ENCODE peak calls at places on chromosomes 1 and 21, in ten cellular contexts. One of them, this sample, is unnamed.

GRCh38 chr1:115748396-115749130 is 20.0 kb downstream of the CASQ2 start:
- DNase-seq in mesendoderm: peak
- DNase-seq in retina: no peak
- DNase-seq in GDM1: no peak
- DNase-seq in EH: peak
- DNase-seq in A172: peak
- DNase-seq in mammary epithelial cell: peak
- DNase-seq in activated CD8-positive, alpha-beta memory T cell treated with anti-CD3 and anti-CD28 coated beads for 4 hours: no peak
- DNase-seq in mucosa of descending colon: no peak
- DNase-seq in astrocyte of the cerebellum: no peak
- DNase-seq in this sample: no peak

GRCh38 chr1:172145231-172145651 is 275.2 kb upstream of the C1orf105 start:
- DNase-seq in mesendoderm: no peak
- DNase-seq in retina: no peak
- DNase-seq in GDM1: no peak
- DNase-seq in EH: peak
- DNase-seq in A172: peak
- DNase-seq in mammary epithelial cell: no peak
- DNase-seq in activated CD8-positive, alpha-beta memory T cell treated with anti-CD3 and anti-CD28 coated beads for 4 hours: no peak
- DNase-seq in mucosa of descending colon: no peak
- DNase-seq in astrocyte of the cerebellum: peak
- DNase-seq in this sample: no peak

GRCh38 chr21:44261191-44261631 is 486 bp downstream of the DNMT3L start:
- DNase-seq in mesendoderm: no peak
- DNase-seq in retina: no peak
- DNase-seq in GDM1: no peak
- DNase-seq in EH: no peak
- DNase-seq in A172: no peak
- DNase-seq in mammary epithelial cell: no peak
- DNase-seq in activated CD8-positive, alpha-beta memory T cell treated with anti-CD3 and anti-CD28 coated beads for 4 hours: no peak
- DNase-seq in mucosa of descending colon: peak
- DNase-seq in astrocyte of the cerebellum: no peak
- DNase-seq in this sample: no peak

GRCh38 chr1:212452323-212453155 is 19.8 kb downstream of the NENF start:
- DNase-seq in mesendoderm: no peak
- DNase-seq in retina: no peak
- DNase-seq in GDM1: no peak
- DNase-seq in EH: peak
- DNase-seq in A172: peak
- DNase-seq in mammary epithelial cell: no peak
- DNase-seq in activated CD8-positive, alpha-beta memory T cell treated with anti-CD3 and anti-CD28 coated beads for 4 hours: no peak
- DNase-seq in mucosa of descending colon: no peak
- DNase-seq in astrocyte of the cerebellum: peak
- DNase-seq in this sample: no peak

GRCh38 chr1:13707211-13707610 is 7.2 kb downstream of the PRDM2 start:
- DNase-seq in mesendoderm: no peak
- DNase-seq in retina: no peak
- DNase-seq in GDM1: no peak
- DNase-seq in EH: peak
- DNase-seq in A172: no peak
- DNase-seq in mammary epithelial cell: no peak
- DNase-seq in activated CD8-positive, alpha-beta memory T cell treated with anti-CD3 and anti-CD28 coated beads for 4 hours: no peak
- DNase-seq in mucosa of descending colon: no peak
- DNase-seq in astrocyte of the cerebellum: no peak
- DNase-seq in this sample: no peak

GRCh38 chr21:43269461-43269860 is 100.7 kb downstream of the CRYAA start:
- DNase-seq in mesendoderm: peak
- DNase-seq in retina: no peak
- DNase-seq in GDM1: no peak
- DNase-seq in EH: no peak
- DNase-seq in A172: no peak
- DNase-seq in mammary epithelial cell: no peak
- DNase-seq in activated CD8-positive, alpha-beta memory T cell treated with anti-CD3 and anti-CD28 coated beads for 4 hours: no peak
- DNase-seq in mucosa of descending colon: peak
- DNase-seq in astrocyte of the cerebellum: no peak
- DNase-seq in this sample: no peak

GRCh38 chr1:116987256-116987555 is 14.4 kb upstream of the CD101 start:
- DNase-seq in mesendoderm: no peak
- DNase-seq in retina: no peak
- DNase-seq in GDM1: no peak
- DNase-seq in EH: no peak
- DNase-seq in A172: no peak
- DNase-seq in mammary epithelial cell: no peak
- DNase-seq in activated CD8-positive, alpha-beta memory T cell treated with anti-CD3 and anti-CD28 coated beads for 4 hours: peak
- DNase-seq in mucosa of descending colon: peak
- DNase-seq in astrocyte of the cerebellum: no peak
- DNase-seq in this sample: no peak

GRCh38 chr1:195327361-195327760 is 1280.9 kb downstream of the KCNT2 start:
- DNase-seq in mesendoderm: no peak
- DNase-seq in retina: no peak
- DNase-seq in GDM1: no peak
- DNase-seq in EH: no peak
- DNase-seq in A172: no peak
- DNase-seq in mammary epithelial cell: no peak
- DNase-seq in activated CD8-positive, alpha-beta memory T cell treated with anti-CD3 and anti-CD28 coated beads for 4 hours: no peak
- DNase-seq in mucosa of descending colon: no peak
- DNase-seq in astrocyte of the cerebellum: no peak
- DNase-seq in this sample: no peak

GRCh38 chr1:53088616-53089300 is 26.7 kb downstream of the PODN start:
- DNase-seq in mesendoderm: no peak
- DNase-seq in retina: no peak
- DNase-seq in GDM1: no peak
- DNase-seq in EH: no peak
- DNase-seq in A172: no peak
- DNase-seq in mammary epithelial cell: no peak
- DNase-seq in activated CD8-positive, alpha-beta memory T cell treated with anti-CD3 and anti-CD28 coated beads for 4 hours: no peak
- DNase-seq in mucosa of descending colon: no peak
- DNase-seq in astrocyte of the cerebellum: no peak
- DNase-seq in this sample: no peak

GRCh38 chr21:15141236-15141970 is 76.6 kb upstream of the NRIP1 start:
- DNase-seq in mesendoderm: no peak
- DNase-seq in retina: no peak
- DNase-seq in GDM1: peak
- DNase-seq in EH: no peak
- DNase-seq in A172: no peak
- DNase-seq in mammary epithelial cell: no peak
- DNase-seq in activated CD8-positive, alpha-beta memory T cell treated with anti-CD3 and anti-CD28 coated beads for 4 hours: no peak
- DNase-seq in mucosa of descending colon: peak
- DNase-seq in astrocyte of the cerebellum: no peak
- DNase-seq in this sample: no peak

GRCh38 chr1:175221548-175222175 is 29.1 kb upstream of the KIAA0040 start:
- DNase-seq in mesendoderm: peak
- DNase-seq in retina: no peak
- DNase-seq in GDM1: no peak
- DNase-seq in EH: peak
- DNase-seq in A172: peak
- DNase-seq in mammary epithelial cell: peak
- DNase-seq in activated CD8-positive, alpha-beta memory T cell treated with anti-CD3 and anti-CD28 coated beads for 4 hours: no peak
- DNase-seq in mucosa of descending colon: no peak
- DNase-seq in astrocyte of the cerebellum: no peak
- DNase-seq in this sample: no peak

GRCh38 chr1:180230791-180231505 is 884 bp downstream of the LHX4 start:
- DNase-seq in mesendoderm: peak
- DNase-seq in retina: peak
- DNase-seq in GDM1: no peak
- DNase-seq in EH: peak
- DNase-seq in A172: peak
- DNase-seq in mammary epithelial cell: peak
- DNase-seq in activated CD8-positive, alpha-beta memory T cell treated with anti-CD3 and anti-CD28 coated beads for 4 hours: no peak
- DNase-seq in mucosa of descending colon: no peak
- DNase-seq in astrocyte of the cerebellum: no peak
- DNase-seq in this sample: no peak

GRCh38 chr1:77889671-77890070 is 1.2 kb downstream of the NEXN start:
- DNase-seq in mesendoderm: peak
- DNase-seq in retina: no peak
- DNase-seq in GDM1: no peak
- DNase-seq in EH: peak
- DNase-seq in A172: peak
- DNase-seq in mammary epithelial cell: peak
- DNase-seq in activated CD8-positive, alpha-beta memory T cell treated with anti-CD3 and anti-CD28 coated beads for 4 hours: no peak
- DNase-seq in mucosa of descending colon: no peak
- DNase-seq in astrocyte of the cerebellum: peak
- DNase-seq in this sample: no peak

GRCh38 chr1:43067856-43068751 is 104.0 kb downstream of the EBNA1BP2 start:
- DNase-seq in mesendoderm: no peak
- DNase-seq in retina: peak
- DNase-seq in GDM1: no peak
- DNase-seq in EH: no peak
- DNase-seq in A172: no peak
- DNase-seq in mammary epithelial cell: no peak
- DNase-seq in activated CD8-positive, alpha-beta memory T cell treated with anti-CD3 and anti-CD28 coated beads for 4 hours: no peak
- DNase-seq in mucosa of descending colon: no peak
- DNase-seq in astrocyte of the cerebellum: no peak
- DNase-seq in this sample: peak

GRCh38 chr1:205225901-205226765 is 1.6 kb upstream of the TMCC2 start:
- DNase-seq in mesendoderm: no peak
- DNase-seq in retina: no peak
- DNase-seq in GDM1: no peak
- DNase-seq in EH: peak
- DNase-seq in A172: no peak
- DNase-seq in mammary epithelial cell: peak
- DNase-seq in activated CD8-positive, alpha-beta memory T cell treated with anti-CD3 and anti-CD28 coated beads for 4 hours: no peak
- DNase-seq in mucosa of descending colon: no peak
- DNase-seq in astrocyte of the cerebellum: no peak
- DNase-seq in this sample: no peak

GRCh38 chr1:51504806-51505525 is 14.1 kb downstream of the EPS15 start:
- DNase-seq in mesendoderm: no peak
- DNase-seq in retina: no peak
- DNase-seq in GDM1: no peak
- DNase-seq in EH: no peak
- DNase-seq in A172: no peak
- DNase-seq in mammary epithelial cell: no peak
- DNase-seq in activated CD8-positive, alpha-beta memory T cell treated with anti-CD3 and anti-CD28 coated beads for 4 hours: no peak
- DNase-seq in mucosa of descending colon: no peak
- DNase-seq in astrocyte of the cerebellum: no peak
- DNase-seq in this sample: no peak

GRCh38 chr1:235326719-235327558 is 1.0 kb downstream of the ARID4B start:
- DNase-seq in mesendoderm: peak
- DNase-seq in retina: peak
- DNase-seq in GDM1: no peak
- DNase-seq in EH: peak
- DNase-seq in A172: peak
- DNase-seq in mammary epithelial cell: peak
- DNase-seq in activated CD8-positive, alpha-beta memory T cell treated with anti-CD3 and anti-CD28 coated beads for 4 hours: peak
- DNase-seq in mucosa of descending colon: peak
- DNase-seq in astrocyte of the cerebellum: no peak
- DNase-seq in this sample: peak

GRCh38 chr1:237832803-237833202 is 57.9 kb downstream of the ZP4 start:
- DNase-seq in mesendoderm: peak
- DNase-seq in retina: no peak
- DNase-seq in GDM1: no peak
- DNase-seq in EH: no peak
- DNase-seq in A172: no peak
- DNase-seq in mammary epithelial cell: no peak
- DNase-seq in activated CD8-positive, alpha-beta memory T cell treated with anti-CD3 and anti-CD28 coated beads for 4 hours: no peak
- DNase-seq in mucosa of descending colon: no peak
- DNase-seq in astrocyte of the cerebellum: no peak
- DNase-seq in this sample: no peak

GRCh38 chr1:152743371-152744145 is 14.3 kb upstream of the KPRP start:
- DNase-seq in mesendoderm: no peak
- DNase-seq in retina: no peak
- DNase-seq in GDM1: no peak
- DNase-seq in EH: no peak
- DNase-seq in A172: no peak
- DNase-seq in mammary epithelial cell: peak
- DNase-seq in activated CD8-positive, alpha-beta memory T cell treated with anti-CD3 and anti-CD28 coated beads for 4 hours: no peak
- DNase-seq in mucosa of descending colon: no peak
- DNase-seq in astrocyte of the cerebellum: no peak
- DNase-seq in this sample: no peak

GRCh38 chr1:149888999-149889289 is 10.4 kb upstream of the BOLA1 start:
- DNase-seq in mesendoderm: no peak
- DNase-seq in retina: no peak
- DNase-seq in GDM1: no peak
- DNase-seq in EH: peak
- DNase-seq in A172: peak
- DNase-seq in mammary epithelial cell: peak
- DNase-seq in activated CD8-positive, alpha-beta memory T cell treated with anti-CD3 and anti-CD28 coated beads for 4 hours: no peak
- DNase-seq in mucosa of descending colon: no peak
- DNase-seq in astrocyte of the cerebellum: no peak
- DNase-seq in this sample: no peak

GRCh38 chr1:244236101-244236500 is 185.0 kb downstream of the ZBTB18 start:
- DNase-seq in mesendoderm: no peak
- DNase-seq in retina: no peak
- DNase-seq in GDM1: no peak
- DNase-seq in EH: peak
- DNase-seq in A172: no peak
- DNase-seq in mammary epithelial cell: no peak
- DNase-seq in activated CD8-positive, alpha-beta memory T cell treated with anti-CD3 and anti-CD28 coated beads for 4 hours: no peak
- DNase-seq in mucosa of descending colon: no peak
- DNase-seq in astrocyte of the cerebellum: no peak
- DNase-seq in this sample: no peak

GRCh38 chr1:167936930-167937708 is at the start of gene MPC2:
- DNase-seq in mesendoderm: peak
- DNase-seq in retina: peak
- DNase-seq in GDM1: peak
- DNase-seq in EH: peak
- DNase-seq in A172: peak
- DNase-seq in mammary epithelial cell: peak
- DNase-seq in activated CD8-positive, alpha-beta memory T cell treated with anti-CD3 and anti-CD28 coated beads for 4 hours: peak
- DNase-seq in mucosa of descending colon: peak
- DNase-seq in astrocyte of the cerebellum: peak
- DNase-seq in this sample: peak

GRCh38 chr1:99146129-99146848 is 118.0 kb upstream of the PLPPR4 start:
- DNase-seq in mesendoderm: no peak
- DNase-seq in retina: no peak
- DNase-seq in GDM1: no peak
- DNase-seq in EH: no peak
- DNase-seq in A172: peak
- DNase-seq in mammary epithelial cell: no peak
- DNase-seq in activated CD8-positive, alpha-beta memory T cell treated with anti-CD3 and anti-CD28 coated beads for 4 hours: no peak
- DNase-seq in mucosa of descending colon: no peak
- DNase-seq in astrocyte of the cerebellum: no peak
- DNase-seq in this sample: no peak

GRCh38 chr1:230285351-230285750 is 140.8 kb downstream of the PGBD5 start:
- DNase-seq in mesendoderm: no peak
- DNase-seq in retina: no peak
- DNase-seq in GDM1: no peak
- DNase-seq in EH: no peak
- DNase-seq in A172: no peak
- DNase-seq in mammary epithelial cell: no peak
- DNase-seq in activated CD8-positive, alpha-beta memory T cell treated with anti-CD3 and anti-CD28 coated beads for 4 hours: no peak
- DNase-seq in mucosa of descending colon: no peak
- DNase-seq in astrocyte of the cerebellum: no peak
- DNase-seq in this sample: no peak

GRCh38 chr1:39110325-39110851 is 84.2 kb downstream of the NDUFS5 start:
- DNase-seq in mesendoderm: no peak
- DNase-seq in retina: no peak
- DNase-seq in GDM1: no peak
- DNase-seq in EH: peak
- DNase-seq in A172: peak
- DNase-seq in mammary epithelial cell: peak
- DNase-seq in activated CD8-positive, alpha-beta memory T cell treated with anti-CD3 and anti-CD28 coated beads for 4 hours: no peak
- DNase-seq in mucosa of descending colon: no peak
- DNase-seq in astrocyte of the cerebellum: peak
- DNase-seq in this sample: no peak

GRCh38 chr1:195748969-195749368 is 859.3 kb downstream of the KCNT2 start:
- DNase-seq in mesendoderm: no peak
- DNase-seq in retina: no peak
- DNase-seq in GDM1: no peak
- DNase-seq in EH: no peak
- DNase-seq in A172: no peak
- DNase-seq in mammary epithelial cell: no peak
- DNase-seq in activated CD8-positive, alpha-beta memory T cell treated with anti-CD3 and anti-CD28 coated beads for 4 hours: no peak
- DNase-seq in mucosa of descending colon: no peak
- DNase-seq in astrocyte of the cerebellum: no peak
- DNase-seq in this sample: no peak

GRCh38 chr21:36209626-36210171 is 53.1 kb downstream of the DOP1B start:
- DNase-seq in mesendoderm: peak
- DNase-seq in retina: no peak
- DNase-seq in GDM1: peak
- DNase-seq in EH: peak
- DNase-seq in A172: peak
- DNase-seq in mammary epithelial cell: peak
- DNase-seq in activated CD8-positive, alpha-beta memory T cell treated with anti-CD3 and anti-CD28 coated beads for 4 hours: no peak
- DNase-seq in mucosa of descending colon: no peak
- DNase-seq in astrocyte of the cerebellum: peak
- DNase-seq in this sample: peak

GRCh38 chr1:25765152-25765909 is 34.7 kb upstream of the SELENON start:
- DNase-seq in mesendoderm: no peak
- DNase-seq in retina: no peak
- DNase-seq in GDM1: no peak
- DNase-seq in EH: no peak
- DNase-seq in A172: no peak
- DNase-seq in mammary epithelial cell: no peak
- DNase-seq in activated CD8-positive, alpha-beta memory T cell treated with anti-CD3 and anti-CD28 coated beads for 4 hours: no peak
- DNase-seq in mucosa of descending colon: no peak
- DNase-seq in astrocyte of the cerebellum: no peak
- DNase-seq in this sample: no peak

This sample was measured in naive B cell.